ENCODE peak calls at places on chromosome X, in four cellular contexts. One of them, this sample, is unnamed.

GRCh38 chrX:55056820-55057690 is 17.8 kb upstream of the PAGE2B start:
- DNase-seq in HEK293T: no peak
- DNase-seq in HepG2: no peak
- DNase-seq in K562: no peak
- DNase-seq in this sample: no peak

GRCh38 chrX:133482345-133483041 is 67.2 kb upstream of the GPC4 start:
- DNase-seq in HEK293T: no peak
- DNase-seq in HepG2: no peak
- DNase-seq in K562: no peak
- DNase-seq in this sample: no peak

GRCh38 chrX:69615779-69616519 is at the start of gene EDA:
- DNase-seq in HEK293T: peak; percentile 87
- DNase-seq in HepG2: peak; percentile 73
- DNase-seq in K562: peak; percentile 76
- DNase-seq in this sample: peak; percentile 87

GRCh38 chrX:72271091-72271490 is 6.0 kb downstream of the RPS4X start:
- DNase-seq in HEK293T: no peak
- DNase-seq in HepG2: no peak
- DNase-seq in K562: no peak
- DNase-seq in this sample: no peak

GRCh38 chrX:143788265-143788664 is 67.7 kb upstream of the SPANXN2 start:
- DNase-seq in HEK293T: peak; percentile 14
- DNase-seq in HepG2: no peak
- DNase-seq in K562: no peak
- DNase-seq in this sample: no peak

GRCh38 chrX:144715356-144715755 is 531.9 kb upstream of the SPANXN1 start:
- DNase-seq in HEK293T: no peak
- DNase-seq in HepG2: no peak
- DNase-seq in K562: no peak
- DNase-seq in this sample: no peak

GRCh38 chrX:24020280-24020876 is 6.6 kb downstream of the KLHL15 start:
- DNase-seq in HEK293T: no peak
- DNase-seq in HepG2: no peak
- DNase-seq in K562: no peak
- DNase-seq in this sample: no peak

GRCh38 chrX:109635151-109635550 is 10.2 kb upstream of the KCNE5 start:
- DNase-seq in HEK293T: peak; percentile 66
- DNase-seq in HepG2: no peak
- DNase-seq in K562: peak; percentile 20
- DNase-seq in this sample: peak; percentile 9

GRCh38 chrX:16712116-16712824 is at the start of gene CTPS2:
- DNase-seq in HEK293T: peak; percentile 62
- DNase-seq in HepG2: peak; percentile 39
- DNase-seq in K562: peak; percentile 59
- DNase-seq in this sample: peak; percentile 46

GRCh38 chrX:130340271-130340670 is 552 bp downstream of the SLC25A14 start:
- DNase-seq in HEK293T: no peak
- DNase-seq in HepG2: no peak
- DNase-seq in K562: no peak
- DNase-seq in this sample: no peak

GRCh38 chrX:13622565-13622964 is 30.4 kb upstream of the TCEANC start:
- DNase-seq in HEK293T: no peak
- DNase-seq in HepG2: no peak
- DNase-seq in K562: no peak
- DNase-seq in this sample: no peak

GRCh38 chrX:55794420-55794819 is 76.9 kb downstream of the RRAGB start:
- DNase-seq in HEK293T: no peak
- DNase-seq in HepG2: no peak
- DNase-seq in K562: no peak
- DNase-seq in this sample: no peak

DNA sequence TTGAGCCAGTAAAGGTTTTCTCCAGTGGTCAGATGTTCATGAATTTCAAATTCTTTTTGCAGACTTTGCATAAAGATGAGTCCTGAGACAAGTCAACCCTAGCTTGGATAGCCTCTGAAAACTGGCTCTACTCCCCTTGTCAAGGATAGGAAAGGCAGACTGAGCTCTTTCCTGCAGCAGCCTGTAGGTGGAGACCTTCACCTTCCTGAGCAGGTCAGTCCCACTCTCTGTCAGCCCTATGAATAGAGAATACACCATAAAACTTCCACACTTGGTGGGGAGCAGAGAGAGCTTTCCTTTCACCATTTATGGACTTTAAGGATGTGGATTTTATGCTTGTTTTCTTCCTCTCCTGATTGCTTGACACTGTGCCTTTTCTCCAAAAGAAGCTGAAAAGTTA is 41.9 kb downstream of the PCDH19 start:
- DNase-seq in HEK293T: peak; percentile 61
- DNase-seq in HepG2: peak; percentile 0
- DNase-seq in K562: no peak
- DNase-seq in this sample: peak; percentile 29
- TF ChIP-seq ELF4 in HEK293T: no peak
- TF ChIP-seq ELF4 in HepG2: no peak
- TF ChIP-seq ELF4 in K562: no peak
- TF ChIP-seq ELF4 in this sample: no peak

GRCh38 chrX:40182615-40183014 is 84.9 kb upstream of the BCOR start:
- DNase-seq in HEK293T: no peak
- DNase-seq in HepG2: no peak
- DNase-seq in K562: no peak
- DNase-seq in this sample: no peak

GRCh38 chrX:40189018-40189417 is 91.3 kb upstream of the BCOR start:
- DNase-seq in HEK293T: no peak
- DNase-seq in HepG2: no peak
- DNase-seq in K562: no peak
- DNase-seq in this sample: no peak

GRCh38 chrX:40189621-40190020 is 91.9 kb upstream of the BCOR start:
- DNase-seq in HEK293T: no peak
- DNase-seq in HepG2: no peak
- DNase-seq in K562: no peak
- DNase-seq in this sample: no peak

GRCh38 chrX:40182095-40182494 is 84.3 kb upstream of the BCOR start:
- DNase-seq in HEK293T: no peak
- DNase-seq in HepG2: no peak
- DNase-seq in K562: no peak
- DNase-seq in this sample: no peak

DNA sequence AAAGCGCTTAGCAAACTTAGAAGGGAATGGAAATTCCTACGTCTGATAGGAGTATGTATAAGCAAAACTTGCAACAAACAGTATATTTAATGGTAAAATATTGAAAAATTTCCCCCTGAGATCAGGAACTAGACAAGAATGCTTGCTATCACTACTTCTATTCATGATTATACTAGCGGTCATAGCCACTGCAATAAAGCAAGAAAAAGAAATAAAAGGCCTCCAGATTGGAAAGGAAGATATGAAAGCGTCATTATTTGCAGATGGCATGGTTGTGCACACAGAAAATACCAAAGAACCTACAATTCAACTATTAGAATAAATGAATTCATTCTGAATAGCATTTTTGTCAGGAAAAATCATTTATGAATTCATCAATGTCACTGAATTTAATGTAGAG is 87.2 kb upstream of the BCOR start:
- DNase-seq in HEK293T: no peak
- DNase-seq in HepG2: no peak
- DNase-seq in K562: no peak
- DNase-seq in this sample: no peak
- TF ChIP-seq ELF4 in HEK293T: no peak
- TF ChIP-seq ELF4 in HepG2: no peak
- TF ChIP-seq ELF4 in K562: no peak
- TF ChIP-seq ELF4 in this sample: no peak

GRCh38 chrX:77785400-77785745 is 643 bp downstream of the ATRX start:
- DNase-seq in HEK293T: peak; percentile 38
- DNase-seq in HepG2: no peak
- DNase-seq in K562: peak; percentile 24
- DNase-seq in this sample: peak; percentile 10
- TF ChIP-seq ELF4 in HEK293T: no peak
- TF ChIP-seq ELF4 in HepG2: no peak
- TF ChIP-seq ELF4 in K562: no peak
- TF ChIP-seq ELF4 in this sample: no peak

DNA sequence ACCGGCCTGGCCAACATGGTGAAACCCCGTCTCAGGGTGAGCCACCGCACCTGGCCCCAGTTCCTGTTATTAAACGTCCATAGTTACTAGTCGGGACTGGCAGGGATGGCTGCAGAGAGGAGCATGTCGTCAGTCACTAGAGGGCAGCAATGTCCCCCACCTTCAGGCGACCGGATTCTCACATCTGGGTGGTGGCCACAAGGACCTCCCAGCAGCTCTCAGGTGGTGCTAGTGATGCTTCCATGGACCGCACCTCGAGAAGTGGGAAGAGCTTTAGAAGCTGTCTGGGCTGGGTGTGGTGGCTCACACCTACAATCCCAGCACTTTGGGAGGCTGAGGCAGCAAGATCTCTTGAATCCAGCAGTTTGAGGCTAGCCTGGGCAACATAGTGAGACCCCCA is 13.3 kb upstream of the IL3RA start:
- DNase-seq in HEK293T: peak; percentile 74
- DNase-seq in HepG2: peak; percentile 51
- DNase-seq in K562: peak; percentile 36
- DNase-seq in this sample: peak; percentile 78
- TF ChIP-seq ELF4 in HEK293T: no peak
- TF ChIP-seq ELF4 in HepG2: no peak
- TF ChIP-seq ELF4 in K562: no peak
- TF ChIP-seq ELF4 in this sample: no peak

GRCh38 chrX:153476628-153477027 is 6.3 kb upstream of the HAUS7 start:
- DNase-seq in HEK293T: no peak
- DNase-seq in HepG2: no peak
- DNase-seq in K562: no peak
- DNase-seq in this sample: no peak

GRCh38 chrX:153474266-153474665 is 3.9 kb upstream of the HAUS7 start:
- DNase-seq in HEK293T: no peak
- DNase-seq in HepG2: no peak
- DNase-seq in K562: no peak
- DNase-seq in this sample: no peak

GRCh38 chrX:153473126-153473525 is 2.8 kb upstream of the HAUS7 start:
- DNase-seq in HEK293T: no peak
- DNase-seq in HepG2: no peak
- DNase-seq in K562: no peak
- DNase-seq in this sample: no peak

GRCh38 chrX:153475751-153476281 is 5.4 kb upstream of the HAUS7 start:
- DNase-seq in HEK293T: no peak
- DNase-seq in HepG2: no peak
- DNase-seq in K562: no peak
- DNase-seq in this sample: no peak

DNA sequence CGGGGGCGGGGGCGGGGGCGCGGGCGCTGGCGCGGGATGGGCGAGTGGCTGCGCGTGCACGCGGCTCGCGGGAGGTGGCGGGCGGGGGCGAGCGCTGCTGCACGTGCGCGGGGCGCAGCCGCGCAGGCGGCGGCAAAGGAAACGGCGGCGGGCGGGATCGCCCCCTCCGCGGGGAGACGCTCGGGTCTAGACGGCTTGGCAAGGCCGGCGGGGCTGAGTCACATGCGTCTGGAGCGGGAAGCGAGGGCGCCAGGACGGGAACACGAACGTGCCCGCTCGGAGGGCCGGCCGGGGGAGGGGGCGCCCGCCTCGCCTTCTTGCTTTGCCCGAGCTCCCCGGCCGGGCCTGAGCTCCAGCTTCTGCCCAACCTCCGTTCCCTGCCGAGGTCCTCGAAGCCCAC is 4.3 kb upstream of the HAUS7 start:
- DNase-seq in HEK293T: no peak
- DNase-seq in HepG2: no peak
- DNase-seq in K562: peak; percentile 77
- DNase-seq in this sample: peak; percentile 51
- TF ChIP-seq ELF4 in HEK293T: no peak
- TF ChIP-seq ELF4 in HepG2: no peak
- TF ChIP-seq ELF4 in K562: no peak
- TF ChIP-seq ELF4 in this sample: no peak